ENCODE peak calls at places on chromosome 6, in five cellular contexts. D, E, Y, L and N are unnamed samples.

GRCh38 chr6:14373648-14374437 is 256.3 kb downstream of the CD83 start:
- DNase-seq in D (no peak), E (no peak), Y (no peak), L (no peak), N (no peak)

GRCh38 chr6:36501686-36502085 is 45.6 kb downstream of the STK38 start:
- DNase-seq in D (no peak), E (no peak), Y (no peak), L (no peak), N (no peak)

GRCh38 chr6:164025180-164025579 is 610.7 kb downstream of the QKI start:
- DNase-seq in D (no peak), E (no peak), Y (no peak), L (no peak), N (no peak)

GRCh38 chr6:147390909-147391536 is 117.5 kb upstream of the SAMD5 start:
- DNase-seq in D (peak; percentile 39), E (peak; percentile 39), Y (peak; percentile 21), L (no peak), N (peak; percentile 34)

GRCh38 chr6:38436726-38437465 is 202.8 kb downstream of the BTBD9 start:
- DNase-seq in D (no peak), E (peak; percentile 84), Y (peak; percentile 22), L (peak; percentile 62), N (no peak)

GRCh38 chr6:37473364-37474095 is 26.2 kb downstream of the CCDC167 start:
- DNase-seq in D (no peak), E (peak; percentile 33), Y (no peak), L (peak; percentile 82), N (no peak)

GRCh38 chr6:8229913-8230312 is 127.6 kb upstream of the EEF1E1 start:
- DNase-seq in D (peak; percentile 92), E (no peak), Y (no peak), L (peak; percentile 31), N (no peak)

GRCh38 chr6:30985490-30985889 is 2.0 kb downstream of the MUC21 start:
- DNase-seq in D (no peak), E (no peak), Y (no peak), L (no peak), N (no peak)

GRCh38 chr6:167906899-167907298 is 80.2 kb downstream of the AFDN start:
- DNase-seq in D (peak; percentile 26), E (no peak), Y (no peak), L (no peak), N (no peak)

DNA sequence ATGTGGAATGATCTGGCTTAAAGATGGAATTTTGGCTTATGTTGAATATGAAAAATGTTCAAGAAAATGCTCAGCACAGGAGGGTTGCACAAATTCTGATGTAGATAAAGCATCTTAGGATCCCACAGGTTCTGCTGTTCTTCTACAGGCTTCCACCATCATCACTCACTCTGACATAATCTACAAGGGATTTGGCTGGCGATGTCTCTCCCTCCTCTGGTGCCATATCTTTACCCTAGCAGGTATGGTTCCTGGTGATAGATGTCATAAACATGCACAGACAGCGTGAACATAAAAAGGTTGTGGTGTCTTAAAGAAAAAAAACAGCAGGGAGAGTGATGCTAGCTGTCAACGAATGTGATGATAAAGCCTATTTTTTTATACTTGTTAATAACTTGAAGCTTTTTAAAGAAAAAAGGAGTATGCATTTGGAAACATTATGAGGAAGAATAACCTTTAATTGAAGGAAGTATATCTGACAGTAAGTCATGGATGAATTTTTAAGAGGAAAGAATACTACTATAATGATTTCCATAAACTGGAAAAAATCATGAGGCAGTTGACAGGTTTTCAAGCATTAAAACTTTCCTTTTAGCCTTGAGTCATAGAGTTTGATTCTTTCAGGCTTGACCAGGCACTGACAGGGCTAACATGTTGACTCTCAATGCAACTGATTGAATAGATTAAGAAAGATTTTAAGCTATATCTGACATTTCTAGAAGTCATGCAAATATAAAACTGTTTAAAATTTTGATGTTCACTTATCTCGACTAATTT is 50.1 kb downstream of the OGFRL1 start:
- DNase-seq in D (no peak), E (no peak), Y (no peak), L (no peak), N (no peak)
- H3K9ac ChIP-seq in D (no peak overlapping the region), E (no peak overlapping the region), Y (no peak overlapping the region), L (no peak overlapping the region), N (no peak overlapping the region)

GRCh38 chr6:138647006-138647405 is 126.6 kb upstream of the CCDC28A start:
- DNase-seq in D (no peak), E (peak; percentile 56), Y (no peak), L (peak; percentile 50), N (peak; percentile 50)
- H3K4me3 ChIP-seq in D (no peak overlapping the region), E (peak overlapping the region; percentile 47), Y (no peak overlapping the region), L (peak overlapping the region; percentile 23), N (peak overlapping the region; percentile 60)

DNA sequence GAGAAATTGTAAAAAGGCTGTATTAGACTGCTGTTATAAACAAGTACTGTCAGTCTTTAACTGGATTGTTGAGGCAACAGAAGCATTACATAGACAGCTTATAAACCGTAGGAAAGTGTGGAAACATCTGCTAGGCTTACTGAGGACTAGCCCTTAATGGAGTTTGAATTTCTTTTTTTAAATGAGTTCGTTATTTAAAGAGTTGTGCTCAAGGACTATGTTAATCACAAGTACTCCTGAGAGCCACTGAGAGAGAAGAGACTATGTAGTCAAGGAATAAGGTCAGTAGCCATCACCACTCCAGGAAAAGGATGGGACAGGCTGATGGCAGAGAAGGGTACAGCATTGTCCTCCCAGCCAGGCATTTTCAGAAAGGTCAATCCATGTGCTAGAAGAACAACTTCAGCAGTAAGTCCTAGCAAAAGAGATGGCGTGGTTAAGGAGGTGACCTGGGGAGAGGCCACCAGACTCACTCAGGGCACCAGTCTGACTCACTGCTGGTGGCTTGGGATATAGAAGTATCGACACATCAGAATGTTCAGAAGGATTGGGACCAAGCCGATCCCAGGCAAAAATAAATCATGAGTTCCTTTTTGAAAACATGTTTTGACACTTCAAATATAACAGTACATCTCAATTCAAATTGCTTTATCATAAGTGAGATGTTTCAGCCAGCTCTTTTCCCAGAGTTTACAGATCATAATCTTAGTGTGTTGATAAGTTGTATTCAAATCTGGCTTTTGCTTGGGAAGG is 6.4 kb downstream of the RPS12 start:
- DNase-seq in D (peak; percentile 59), E (peak; percentile 52), Y (no peak), L (peak; percentile 20), N (no peak)
- H3K9ac ChIP-seq in D (no peak overlapping the region), E (no peak overlapping the region), Y (no peak overlapping the region), L (no peak overlapping the region), N (no peak overlapping the region)

GRCh38 chr6:11711644-11711993 is 67.0 kb downstream of the ADTRP start:
- DNase-seq in D (no peak), E (peak; percentile 80), Y (no peak), L (no peak), N (no peak)
- H3K4me3 ChIP-seq in D (no peak overlapping the region), E (no peak overlapping the region), Y (no peak overlapping the region), L (no peak overlapping the region), N (no peak overlapping the region)

GRCh38 chr6:137560184-137560563 is 66.0 kb upstream of the OLIG3 start:
- DNase-seq in D (no peak), E (no peak), Y (no peak), L (no peak), N (no peak)
- H3K9ac ChIP-seq in D (no peak overlapping the region), E (no peak overlapping the region), Y (no peak overlapping the region), L (no peak overlapping the region), N (no peak overlapping the region)

GRCh38 chr6:7144810-7145209 is 37.0 kb downstream of the RREB1 start:
- DNase-seq in D (no peak), E (no peak), Y (no peak), L (no peak), N (no peak)
- H3K4me3 ChIP-seq in D (no peak overlapping the region), E (no peak overlapping the region), Y (no peak overlapping the region), L (no peak overlapping the region), N (peak overlapping the region; percentile 45)

GRCh38 chr6:3584611-3585010 is 127.8 kb upstream of the SLC22A23 start:
- DNase-seq in D (no peak), E (no peak), Y (no peak), L (no peak), N (no peak)
- H3K9ac ChIP-seq in D (no peak overlapping the region), E (no peak overlapping the region), Y (no peak overlapping the region), L (no peak overlapping the region), N (no peak overlapping the region)

GRCh38 chr6:42142118-42142835 is at the start of gene C6orf132:
- DNase-seq in D (peak; percentile 74), E (no peak), Y (no peak), L (peak; percentile 74), N (no peak)

GRCh38 chr6:42140756-42141602 is 1.4 kb downstream of the C6orf132 start:
- DNase-seq in D (no peak), E (no peak), Y (no peak), L (peak; percentile 49), N (no peak)

GRCh38 chr6:42138630-42139619 is 3.5 kb downstream of the C6orf132 start:
- DNase-seq in D (peak; percentile 85), E (peak; percentile 42), Y (no peak), L (no peak), N (peak; percentile 14)

GRCh38 chr6:42140051-42140450 is 2.4 kb downstream of the C6orf132 start:
- DNase-seq in D (no peak), E (no peak), Y (no peak), L (peak; percentile 90), N (no peak)

DNA sequence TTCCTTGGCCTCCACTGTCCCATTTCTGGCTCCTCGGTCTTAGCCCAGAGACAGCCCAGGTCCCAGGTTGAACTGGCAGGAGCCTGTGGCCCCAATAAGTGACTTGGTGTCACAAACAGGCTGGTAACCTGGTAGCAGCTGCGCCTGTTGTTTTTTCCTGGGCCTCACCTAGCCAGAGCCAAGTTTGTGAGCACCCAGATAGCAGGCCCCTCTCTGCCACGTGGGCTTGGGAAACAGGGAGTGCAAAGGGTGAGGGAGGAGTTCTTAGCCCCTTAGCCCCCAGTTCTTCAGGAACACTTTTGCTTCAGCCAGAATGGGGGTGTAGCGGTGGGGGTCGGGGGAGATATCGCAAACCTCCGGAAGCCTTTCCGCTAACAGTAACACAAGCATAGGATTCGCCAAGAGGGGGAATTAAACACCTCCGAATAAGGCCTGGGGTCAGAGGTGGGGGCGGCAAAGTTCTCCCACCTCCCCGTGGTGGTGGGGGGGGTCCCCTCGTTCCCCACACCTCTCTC is 760 bp downstream of the C6orf132 start:
- DNase-seq in D (peak; percentile 49), E (no peak), Y (no peak), L (peak; percentile 37), N (no peak)
- H3K4me3 ChIP-seq in D (peak overlapping the region; percentile 91), E (peak overlapping the region; percentile 49), Y (peak overlapping the region; percentile 76), L (peak overlapping the region; percentile 96), N (no peak overlapping the region)

DNA sequence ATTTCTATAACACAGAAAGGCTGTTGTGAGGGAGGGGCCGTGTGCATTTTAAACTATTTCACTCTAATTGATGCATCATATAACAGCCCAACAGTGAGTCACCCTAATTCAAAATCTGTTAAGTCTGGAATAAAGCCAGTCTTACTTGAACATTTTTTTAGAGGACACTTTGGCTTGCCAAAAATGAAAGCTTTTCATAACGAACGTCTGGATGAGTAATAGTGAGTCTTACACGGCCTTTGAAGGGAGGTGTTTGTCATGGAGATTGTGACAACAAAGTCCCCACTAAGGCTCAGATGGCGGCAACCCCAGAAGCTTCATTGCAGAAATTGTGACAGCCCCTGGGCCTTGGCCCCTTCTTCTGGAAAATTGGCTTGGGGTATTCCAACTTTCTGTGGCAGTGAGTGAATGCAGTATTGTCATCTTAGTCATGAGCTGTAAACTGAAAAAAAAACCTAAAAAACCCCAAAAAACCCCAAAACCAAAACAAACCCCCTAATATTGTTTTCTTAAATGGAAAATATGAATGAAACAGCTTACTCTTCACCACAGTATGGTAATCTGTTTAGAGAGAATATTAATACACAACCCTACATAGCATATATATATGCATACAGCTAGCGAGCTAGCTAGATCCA is 92.6 kb upstream of the CLDN20 start:
- DNase-seq in D (no peak), E (peak; percentile 89), Y (peak; percentile 97), L (peak; percentile 90), N (no peak)
- H3K9ac ChIP-seq in D (no peak overlapping the region), E (no peak overlapping the region), Y (peak overlapping the region; percentile 15), L (no peak overlapping the region), N (no peak overlapping the region)